ENCODE peak calls at places on chromosomes 1 and 21, in six cellular contexts. T is K562, O is adrenal gland, U is heart right ventricle, B is cardiac muscle cell, Y is A673. L is an unnamed sample.
A peak's percentile ranks its signal among the peaks of the same experiment; 100 is the strongest.

GRCh38 chr1:236982380-236982779 is 21.9 kb downstream of the MT1HL1 start:
- DNase-seq in U (no peak), Y (no peak), O (no peak), T (no peak), B (no peak), L (no peak)

GRCh38 chr21:26070822-26071425 is 99.6 kb downstream of the APP start:
- DNase-seq in B (peak; percentile 71), Y (peak; percentile 90), O (no peak), U (no peak), T (no peak), L (no peak)

GRCh38 chr1:220398238-220398637 is 126.0 kb upstream of the RAB3GAP2 start:
- DNase-seq in U (no peak), B (no peak), Y (no peak), O (no peak), T (no peak), L (no peak)

GRCh38 chr1:61050541-61051454 is 31.6 kb upstream of the NFIA start:
- DNase-seq in O (peak; percentile 66), U (peak; percentile 80), B (peak; percentile 22), T (peak; percentile 79), Y (peak; percentile 31), L (no peak)

GRCh38 chr21:37787456-37787855 is 128.8 kb downstream of the KCNJ6 start:
- DNase-seq in Y (no peak), U (no peak), B (peak; percentile 78), T (no peak), O (no peak), L (no peak)

GRCh38 chr1:26351591-26352337 is 2.2 kb downstream of the CRYBG2 start:
- DNase-seq in O (no peak), U (no peak), T (peak; percentile 54), B (no peak), Y (no peak), L (no peak)

GRCh38 chr1:203271018-203271743 is 34.1 kb upstream of the BTG2 start:
- DNase-seq in O (no peak), T (peak; percentile 66), Y (peak; percentile 86), B (peak; percentile 84), U (no peak), L (peak; percentile 52)

GRCh38 chr21:36429672-36430546 is 44.7 kb downstream of the CHAF1B start:
- DNase-seq in Y (no peak), T (peak; percentile 92), U (peak; percentile 64), B (peak; percentile 97), O (peak; percentile 86), L (peak; percentile 32)

GRCh38 chr21:40769231-40769630 is 77.7 kb downstream of the DSCAM start:
- DNase-seq in O (no peak), Y (no peak), T (no peak), U (no peak), B (no peak), L (no peak)

GRCh38 chr1:15151871-15152270 is 1.7 kb upstream of the TMEM51 start:
- DNase-seq in O (no peak), Y (no peak), U (no peak), T (no peak), B (no peak), L (no peak)

GRCh38 chr1:15152318-15153183 is 996 bp upstream of the TMEM51 start:
- DNase-seq in T (peak; percentile 68), B (peak; percentile 91), O (peak; percentile 89), U (peak; percentile 76), Y (peak; percentile 84), L (no peak)

GRCh38 chr1:15150376-15150775 is 3.2 kb upstream of the TMEM51 start:
- DNase-seq in O (no peak), Y (no peak), T (no peak), U (no peak), B (no peak), L (no peak)

GRCh38 chr1:15153184-15153841 is at the start of gene TMEM51:
- DNase-seq in B (peak; percentile 75), T (peak; percentile 87), U (peak; percentile 73), O (peak; percentile 85), Y (peak; percentile 79), L (no peak)

GRCh38 chr1:15151377-15151806 is 2.2 kb upstream of the TMEM51 start:
- DNase-seq in U (no peak), T (no peak), O (no peak), B (no peak), Y (no peak), L (no peak)
- H3K4me3 ChIP-seq in U (no peak overlapping the region), T (no peak overlapping the region), O (no peak overlapping the region), B (no peak overlapping the region), Y (no peak overlapping the region), L (no peak overlapping the region)

DNA sequence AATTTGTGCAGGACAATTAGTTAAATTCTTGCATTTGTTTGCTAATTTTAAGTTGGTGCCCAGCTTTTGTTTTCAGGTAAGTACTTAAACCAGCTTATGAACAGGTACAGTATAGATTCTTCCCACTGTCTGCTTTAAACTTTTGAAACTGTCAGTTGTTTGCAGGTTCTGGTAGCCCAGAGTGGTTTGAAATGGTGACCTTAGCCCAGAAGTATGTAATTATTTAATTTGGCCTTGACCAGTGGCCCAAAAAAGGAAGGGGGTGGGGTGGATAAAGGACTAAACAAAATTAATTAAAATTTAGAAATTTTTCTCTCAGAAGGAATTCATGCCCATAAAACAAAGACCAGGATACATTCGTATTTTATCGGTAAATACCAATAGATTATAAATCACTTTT is 69.0 kb downstream of the PTBP2 start:
- DNase-seq in B (no peak), T (no peak), O (no peak), Y (no peak), U (no peak), L (no peak)
- H3K36me3 ChIP-seq in B (peaks cover 24% of the 10 kb centered on the region), T (peaks cover 65% of the 10 kb centered on the region), O (no peaks in the 10 kb centered on the region), Y (peaks cover 63% of the 10 kb centered on the region), U (peaks cover 84% of the 10 kb centered on the region), L (no peaks in the 10 kb centered on the region)

DNA sequence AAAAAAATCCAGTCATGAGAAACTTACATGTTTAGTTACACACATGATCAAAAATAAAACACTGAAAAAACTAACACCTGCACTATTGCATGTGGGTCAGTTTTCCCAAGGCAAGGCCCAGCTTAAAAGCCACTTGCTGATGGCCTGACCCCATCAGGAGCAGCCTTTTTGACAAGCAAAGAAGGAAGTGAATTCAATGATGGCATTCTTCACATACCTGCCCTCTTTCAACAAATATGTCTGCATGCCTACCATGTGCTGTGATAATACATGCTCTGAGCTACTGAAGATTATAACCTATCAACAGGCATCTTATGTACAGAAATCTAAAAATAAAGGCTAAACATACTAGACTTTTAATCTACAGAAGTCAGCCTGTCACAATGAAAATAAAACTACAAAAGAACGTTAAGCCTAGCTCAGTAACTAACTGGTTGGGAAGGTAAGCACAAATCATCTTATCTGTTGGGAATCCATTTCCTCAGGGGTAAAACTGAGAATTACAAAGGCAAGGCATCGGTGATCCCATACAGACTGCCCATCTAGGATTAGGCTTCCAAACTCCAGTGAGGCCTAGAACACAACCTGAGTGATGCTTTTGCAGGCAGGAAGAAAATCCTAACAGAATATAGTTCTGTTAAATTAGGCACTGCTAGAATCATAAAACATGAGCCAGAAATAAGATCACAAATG is 14.5 kb downstream of the SORT1 start:
- DNase-seq in U (no peak), O (no peak), T (no peak), B (no peak), Y (no peak), L (no peak)
- H3K4me1 ChIP-seq in U (peaks cover 5% of the 10 kb centered on the region), O (peaks cover 31% of the 10 kb centered on the region), T (peaks cover 19% of the 10 kb centered on the region), B (peaks cover 5% of the 10 kb centered on the region), Y (peaks cover 6% of the 10 kb centered on the region), L (no peaks in the 10 kb centered on the region)

GRCh38 chr1:155931332-155932038 is 2.7 kb downstream of the KHDC4 start:
- DNase-seq in U (no peak), O (no peak), B (no peak), Y (no peak), T (no peak), L (no peak)
- H3K4me3 ChIP-seq in U (peak overlapping the region; percentile 23), O (no peak overlapping the region), B (no peak overlapping the region), Y (peak overlapping the region; percentile 67), T (no peak overlapping the region), L (peak overlapping the region; percentile 23)

GRCh38 chr1:156477526-156478249 is 22.9 kb downstream of the MEF2D start:
- DNase-seq in O (no peak), T (no peak), Y (no peak), U (no peak), B (no peak), L (no peak)

GRCh38 chr1:156480015-156480368 is 20.6 kb downstream of the MEF2D start:
- DNase-seq in O (no peak), U (no peak), T (no peak), B (no peak), Y (no peak), L (no peak)

GRCh38 chr1:156480411-156481192 is 20.0 kb downstream of the MEF2D start:
- DNase-seq in T (peak; percentile 72), Y (peak; percentile 83), U (peak; percentile 65), O (peak; percentile 65), B (peak; percentile 69), L (peak; percentile 74)

GRCh38 chr1:156478250-156478627 is 22.3 kb downstream of the MEF2D start:
- DNase-seq in O (no peak), B (no peak), Y (no peak), U (no peak), T (no peak), L (no peak)

GRCh38 chr1:156479093-156480014 is 21.2 kb downstream of the MEF2D start:
- DNase-seq in O (no peak), B (no peak), U (no peak), Y (no peak), T (no peak), L (no peak)
- H3K36me3 ChIP-seq in O (no peaks in the 10 kb centered on the region), B (peaks cover 70% of the 10 kb centered on the region), U (peaks cover 94% of the 10 kb centered on the region), Y (peaks cover 33% of the 10 kb centered on the region), T (peaks cover 84% of the 10 kb centered on the region), L (peaks cover 80% of the 10 kb centered on the region)

GRCh38 chr1:115176189-115176588 is 86.9 kb upstream of the TSPAN2 start:
- DNase-seq in O (no peak), U (no peak), B (no peak), T (no peak), Y (no peak), L (no peak)

GRCh38 chr1:115182012-115182715 is 92.9 kb upstream of the TSPAN2 start:
- DNase-seq in U (no peak), T (no peak), Y (no peak), B (no peak), O (no peak), L (no peak)

GRCh38 chr1:115175596-115175995 is 86.3 kb upstream of the TSPAN2 start:
- DNase-seq in T (no peak), U (no peak), Y (no peak), O (no peak), B (no peak), L (no peak)

GRCh38 chr1:115183158-115183557 is 93.9 kb upstream of the TSPAN2 start:
- DNase-seq in U (no peak), O (no peak), B (no peak), T (no peak), Y (no peak), L (no peak)

DNA sequence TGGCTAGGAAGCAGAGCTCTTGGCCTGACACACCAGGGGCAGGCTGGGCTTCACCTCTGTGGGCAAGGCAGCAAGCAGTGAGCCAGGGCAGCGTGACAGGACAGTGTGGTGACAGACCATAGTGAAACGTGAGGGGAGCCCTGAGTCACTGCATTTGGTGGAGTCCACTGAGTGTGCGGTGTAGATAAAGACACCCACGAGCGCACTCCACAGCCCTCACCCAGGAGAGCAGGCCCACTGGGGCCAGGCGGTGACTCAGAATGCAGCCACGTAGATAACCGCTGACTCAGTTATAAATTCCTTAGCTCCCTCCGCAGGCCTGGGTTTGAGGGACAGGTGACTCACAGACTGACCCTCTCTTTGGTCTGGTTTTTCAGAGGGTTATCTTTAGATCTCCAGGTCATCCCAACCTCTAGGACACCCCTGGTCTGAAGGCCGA is 90.1 kb upstream of the TSPAN2 start:
- DNase-seq in T (peak; percentile 77), U (peak; percentile 72), Y (no peak), O (peak; percentile 70), B (peak; percentile 95), L (no peak)
- H3K4me1 ChIP-seq in T (peaks cover 6% of the 10 kb centered on the region), U (peaks cover 7% of the 10 kb centered on the region), Y (no peaks in the 10 kb centered on the region), O (peaks cover 6% of the 10 kb centered on the region), B (peaks cover 13% of the 10 kb centered on the region), L (no peaks in the 10 kb centered on the region)

L was measured in CD8-positive, alpha-beta memory T cell.